ENCODE peak calls at places on chromosomes 1 and 21, in six cellular contexts. C, B, A, Z, I and T are unnamed samples.
A peak's percentile ranks its signal among the peaks of the same experiment; 100 is the strongest.

GRCh38 chr1:201594575-201595245 is 55.8 kb downstream of the NAV1 start:
- DNase-seq in C (peak; percentile 38), B (no peak), A (no peak), Z (no peak), I (no peak), T (no peak)

GRCh38 chr1:78779831-78780230 is 130.2 kb downstream of the IFI44 start:
- DNase-seq in C (no peak), B (no peak), A (no peak), Z (no peak), I (no peak), T (no peak)

GRCh38 chr1:186055846-186056245 is 319.2 kb downstream of the TPR start:
- DNase-seq in C (no peak), B (no peak), A (no peak), Z (no peak), I (no peak), T (no peak)

GRCh38 chr1:223137402-223138100 is 5.5 kb downstream of the TLR5 start:
- DNase-seq in C (peak; percentile 75), B (no peak), A (no peak), Z (no peak), I (no peak), T (no peak)

GRCh38 chr1:19437911-19438310 is 47.4 kb downstream of the CAPZB start:
- DNase-seq in C (no peak), B (peak; percentile 66), A (peak; percentile 69), Z (no peak), I (no peak), T (peak; percentile 64)

GRCh38 chr1:18614011-18614735 is 16.5 kb upstream of the PAX7 start:
- DNase-seq in C (no peak), B (no peak), A (no peak), Z (peak; percentile 21), I (no peak), T (no peak)

GRCh38 chr1:91777630-91778300 is 108.2 kb downstream of the TGFBR3 start:
- DNase-seq in C (no peak), B (no peak), A (no peak), Z (no peak), I (no peak), T (no peak)

GRCh38 chr1:17486242-17486641 is 46.8 kb upstream of the RCC2 start:
- DNase-seq in C (no peak), B (no peak), A (no peak), Z (no peak), I (no peak), T (no peak)

GRCh38 chr1:245537992-245538391 is 383.2 kb downstream of the KIF26B start:
- DNase-seq in C (no peak), B (no peak), A (no peak), Z (no peak), I (no peak), T (no peak)

GRCh38 chr1:168964478-168964877 is 142.0 kb upstream of the ATP1B1 start:
- DNase-seq in C (no peak), B (no peak), A (no peak), Z (no peak), I (no peak), T (no peak)

GRCh38 chr1:237901284-237901870 is 10.7 kb upstream of the ZP4 start:
- DNase-seq in C (peak; percentile 11), B (no peak), A (no peak), Z (no peak), I (peak; percentile 16), T (no peak)

GRCh38 chr21:44083631-44084291 is 23.4 kb upstream of the PWP2 start:
- DNase-seq in C (no peak), B (peak; percentile 78), A (no peak), Z (peak; percentile 36), I (no peak), T (no peak)

GRCh38 chr1:243421784-243422183 is 165.9 kb downstream of the SDCCAG8 start:
- DNase-seq in C (peak; percentile 41), B (no peak), A (no peak), Z (peak; percentile 55), I (no peak), T (no peak)

GRCh38 chr1:22553104-22553880 is 10.0 kb upstream of the EPHA8 start:
- DNase-seq in C (no peak), B (no peak), A (no peak), Z (no peak), I (no peak), T (no peak)

GRCh38 chr1:186094170-186094569 is 280.9 kb downstream of the TPR start:
- DNase-seq in C (peak; percentile 86), B (no peak), A (no peak), Z (no peak), I (no peak), T (no peak)

GRCh38 chr1:52668711-52669110 is 29.4 kb downstream of the COA7 start:
- DNase-seq in C (no peak), B (no peak), A (no peak), Z (no peak), I (no peak), T (no peak)

GRCh38 chr1:159177273-159177907 is 6.0 kb downstream of the CADM3 start:
- DNase-seq in C (peak; percentile 70), B (no peak), A (no peak), Z (no peak), I (peak; percentile 51), T (no peak)

GRCh38 chr1:181334724-181335123 is 148.6 kb upstream of the CACNA1E start:
- DNase-seq in C (no peak), B (no peak), A (no peak), Z (no peak), I (no peak), T (no peak)

GRCh38 chr21:29382029-29382654 is 83.4 kb downstream of the BACH1 start:
- DNase-seq in C (peak; percentile 29), B (no peak), A (no peak), Z (no peak), I (no peak), T (no peak)

GRCh38 chr1:36384542-36385409 is 948 bp downstream of the STK40 start:
- DNase-seq in C (peak; percentile 67), B (peak; percentile 94), A (no peak), Z (peak; percentile 61), I (peak; percentile 63), T (no peak)

GRCh38 chr1:82795503-82796149 is 994.9 kb downstream of the ADGRL2 start:
- DNase-seq in C (peak; percentile 6), B (no peak), A (no peak), Z (no peak), I (no peak), T (no peak)

GRCh38 chr1:209890606-209891330 is 47.2 kb upstream of the SYT14 start:
- DNase-seq in C (no peak), B (no peak), A (no peak), Z (no peak), I (no peak), T (no peak)

GRCh38 chr1:36351222-36351977 is 28.0 kb upstream of the EVA1B start:
- DNase-seq in C (peak; percentile 55), B (no peak), A (no peak), Z (no peak), I (no peak), T (peak; percentile 25)

GRCh38 chr1:53957231-53957818 is 11.2 kb downstream of the LRRC42 start:
- DNase-seq in C (no peak), B (no peak), A (no peak), Z (no peak), I (no peak), T (no peak)

GRCh38 chr1:13682443-13682842 is 17.5 kb upstream of the PRDM2 start:
- DNase-seq in C (no peak), B (no peak), A (no peak), Z (no peak), I (peak; percentile 28), T (no peak)

GRCh38 chr1:13677896-13678295 is 22.1 kb upstream of the PRDM2 start:
- DNase-seq in C (no peak), B (no peak), A (no peak), Z (no peak), I (no peak), T (no peak)

GRCh38 chr1:13687361-13687760 is 12.6 kb upstream of the PRDM2 start:
- DNase-seq in C (no peak), B (no peak), A (no peak), Z (no peak), I (peak; percentile 73), T (no peak)

GRCh38 chr1:13681921-13682320 is 18.1 kb upstream of the PRDM2 start:
- DNase-seq in C (no peak), B (no peak), A (no peak), Z (no peak), I (no peak), T (no peak)
- H3K27ac ChIP-seq in C (no peak overlapping the region), B (no peak overlapping the region), A (no peak overlapping the region), Z (no peak overlapping the region), I (no peak overlapping the region), T (no peak overlapping the region)

GRCh38 chr1:6915999-6916565 is 130.8 kb downstream of the CAMTA1 start:
- DNase-seq in C (no peak), B (no peak), A (no peak), Z (no peak), I (no peak), T (no peak)
- H3K27ac ChIP-seq in C (no peak overlapping the region), B (no peak overlapping the region), A (no peak overlapping the region), Z (no peak overlapping the region), I (no peak overlapping the region), T (no peak overlapping the region)

DNA sequence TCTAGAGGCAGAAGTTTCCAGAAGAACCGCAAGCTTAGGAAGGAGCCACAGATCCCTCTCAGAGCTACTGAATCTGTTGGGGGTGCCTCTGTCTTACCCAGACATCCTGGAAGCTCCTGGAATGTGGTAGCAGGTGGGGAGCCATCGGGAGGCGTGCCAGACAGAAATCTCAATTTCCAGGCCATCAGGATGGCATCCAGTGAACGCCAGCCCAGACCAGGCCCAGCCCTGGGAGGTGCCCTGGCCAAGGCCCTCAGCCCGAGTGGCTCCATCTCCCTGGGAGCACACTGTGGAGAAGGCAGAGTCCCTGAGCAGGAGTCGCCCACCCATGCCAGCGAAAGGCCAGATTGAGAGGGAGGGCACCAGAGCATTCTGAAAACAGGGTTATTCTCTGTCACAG is 2.5 kb downstream of the ABCA4 start:
- DNase-seq in C (no peak), B (peak; percentile 78), A (no peak), Z (no peak), I (no peak), T (no peak)
- H3K27ac ChIP-seq in C (no peak overlapping the region), B (no peak overlapping the region), A (no peak overlapping the region), Z (no peak overlapping the region), I (no peak overlapping the region), T (no peak overlapping the region)

GRCh38 chr21:38811257-38811656 is 5.5 kb downstream of the ETS2 start:
- DNase-seq in C (peak; percentile 18), B (no peak), A (no peak), Z (no peak), I (no peak), T (no peak)

GRCh38 chr21:38813554-38813953 is 7.8 kb downstream of the ETS2 start:
- DNase-seq in C (peak; percentile 62), B (no peak), A (no peak), Z (no peak), I (no peak), T (no peak)

GRCh38 chr21:38814126-38815059 is 8.7 kb downstream of the ETS2 start:
- DNase-seq in C (peak; percentile 83), B (no peak), A (no peak), Z (no peak), I (no peak), T (no peak)

GRCh38 chr21:38815060-38815405 is 9.3 kb downstream of the ETS2 start:
- DNase-seq in C (no peak), B (no peak), A (no peak), Z (no peak), I (no peak), T (no peak)

DNA sequence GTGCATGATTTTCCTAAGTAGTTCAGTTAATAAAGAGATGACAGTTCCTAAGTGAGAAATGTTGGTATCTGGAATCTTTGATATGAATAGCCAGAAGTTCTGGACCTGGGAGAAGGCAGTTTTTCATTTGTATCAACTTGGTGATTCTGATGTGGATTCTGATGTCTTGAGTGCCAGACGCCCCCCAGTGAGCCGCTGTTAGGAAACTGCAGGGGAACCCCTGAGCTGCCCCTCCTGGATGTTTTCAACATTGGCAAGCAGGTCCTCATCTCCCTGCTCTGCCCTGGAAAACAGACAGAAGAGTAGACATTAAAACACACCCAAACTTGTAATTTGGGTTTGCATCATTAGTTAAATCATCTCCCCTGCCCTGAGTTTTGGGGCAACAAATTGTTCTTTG is 7.4 kb downstream of the ETS2 start:
- DNase-seq in C (peak; percentile 39), B (no peak), A (no peak), Z (no peak), I (no peak), T (no peak)
- H3K27ac ChIP-seq in C (peak overlapping the region; percentile 83), B (no peak overlapping the region), A (no peak overlapping the region), Z (no peak overlapping the region), I (no peak overlapping the region), T (peak overlapping the region; percentile 4)